ENCODE peak calls at places on chromosomes 3 and 15, in seven cellular contexts. F is effector CD4-positive, alpha-beta T cell; H is fibroblast of the conjunctiva; P is GM10248; L is stimulated activated CD4-positive, alpha-beta T cell treated with anti-CD3 and anti-CD28 coated beads, Interleukin-2, amount 100 ng/mL, for 48 hours; X is GM04504; M is stimulated activated CD8-positive, alpha-beta memory T cell treated with anti-CD3 and anti-CD28 coated beads, Interleukin-4, amount 100 ng/mL, for 1 hour. B is an unnamed sample.

GRCh38 chr3:33115024-33115768 is 1.4 kb downstream of the CRTAP start:
- DNase-seq in M (no peak), F (no peak), X (peak; percentile 74), L (no peak), P (no peak), H (peak; percentile 88), B (no peak)

GRCh38 chr3:171811059-171811912 is 1.0 kb upstream of the PLD1 start:
- DNase-seq in F (no peak), H (peak; percentile 97), L (no peak), M (no peak), P (no peak), X (peak; percentile 97), B (no peak)

GRCh38 chr3:169759256-169759655 is 5.6 kb downstream of the TERC start:
- DNase-seq in X (no peak), H (no peak), L (no peak), M (no peak), P (no peak), F (no peak), B (no peak)

GRCh38 chr15:33467816-33468163 is 157.0 kb downstream of the RYR3 start:
- DNase-seq in H (no peak), F (no peak), P (no peak), L (no peak), M (no peak), X (no peak), B (no peak)

GRCh38 chr3:4956743-4957142 is 22.5 kb upstream of the BHLHE40 start:
- DNase-seq in X (no peak), M (no peak), P (no peak), L (no peak), H (no peak), F (no peak), B (no peak)

GRCh38 chr3:112123548-112123947 is 9.5 kb downstream of the GCSAM start:
- DNase-seq in X (no peak), M (no peak), L (no peak), P (no peak), H (no peak), F (no peak), B (no peak)

GRCh38 chr3:29283297-29283681 is 2.4 kb downstream of the RBMS3 start:
- DNase-seq in F (no peak), P (no peak), L (no peak), M (no peak), X (no peak), H (no peak), B (no peak)

GRCh38 chr3:139695007-139695406 is 17.2 kb upstream of the NMNAT3 start:
- DNase-seq in L (no peak), H (no peak), M (no peak), X (no peak), P (no peak), F (no peak), B (no peak)

GRCh38 chr3:166829896-166830295 is 550.2 kb downstream of the ZBBX start:
- DNase-seq in F (no peak), L (no peak), M (no peak), X (no peak), P (no peak), H (no peak), B (no peak)

GRCh38 chr15:48029656-48030055 is 91.1 kb upstream of the SLC24A5 start:
- DNase-seq in P (no peak), M (no peak), H (no peak), L (no peak), X (no peak), F (no peak), B (no peak)

GRCh38 chr3:168029705-168030104 is 66.0 kb downstream of the GOLIM4 start:
- DNase-seq in P (no peak), L (no peak), H (no peak), M (no peak), X (no peak), F (no peak), B (no peak)

GRCh38 chr3:172918165-172918564 is 167.6 kb downstream of the ECT2 start:
- DNase-seq in P (no peak), F (no peak), L (no peak), M (no peak), X (no peak), H (peak; percentile 8), B (no peak)

GRCh38 chr3:109729111-109729510 is 391.8 kb upstream of the DPPA4 start:
- DNase-seq in L (no peak), H (no peak), X (peak; percentile 1), F (no peak), P (no peak), M (no peak), B (no peak)

GRCh38 chr3:112594856-112595255 is 33.0 kb downstream of the SLC35A5 start:
- DNase-seq in H (no peak), P (no peak), L (no peak), X (no peak), F (no peak), M (no peak), B (no peak)

GRCh38 chr15:60408438-60409105 is 10.8 kb upstream of the ANXA2 start:
- DNase-seq in X (peak; percentile 54), L (no peak), P (peak; percentile 28), M (no peak), F (no peak), H (no peak), B (no peak)

GRCh38 chr3:43995078-43995928 is 246.4 kb upstream of the TOPAZ1 start:
- DNase-seq in L (no peak), X (no peak), P (peak; percentile 48), F (no peak), M (no peak), H (no peak), B (no peak)

GRCh38 chr3:18422972-18423371 is 2.2 kb downstream of the SATB1 start:
- DNase-seq in M (no peak), F (no peak), L (no peak), H (no peak), P (no peak), X (no peak), B (no peak)

GRCh38 chr3:139797724-139798343 is 120.1 kb upstream of the NMNAT3 start:
- DNase-seq in H (no peak), M (no peak), P (no peak), X (peak; percentile 4), F (no peak), L (peak; percentile 7), B (no peak)

GRCh38 chr15:44099671-44100070 is 95.4 kb downstream of the FRMD5 start:
- DNase-seq in M (no peak), F (no peak), X (no peak), P (no peak), L (no peak), H (no peak), B (no peak)

GRCh38 chr15:100849021-100849831 is 30.4 kb upstream of the ALDH1A3 start:
- DNase-seq in M (peak; percentile 27), X (no peak), L (peak; percentile 41), P (peak; percentile 69), H (peak; percentile 30), F (peak; percentile 26), B (peak; percentile 15)

GRCh38 chr15:72785452-72786243 is 2.1 kb upstream of the ADPGK start:
- DNase-seq in M (peak; percentile 35), P (no peak), L (peak; percentile 38), F (no peak), H (peak; percentile 4), X (no peak), B (no peak)

GRCh38 chr15:23897576-23897975 is 210.5 kb upstream of the NDN start:
- DNase-seq in H (no peak), F (no peak), M (no peak), X (no peak), P (no peak), L (no peak), B (no peak)

GRCh38 chr3:5026046-5026362 is 46.8 kb downstream of the BHLHE40 start:
- DNase-seq in P (no peak), X (no peak), F (no peak), L (no peak), M (no peak), H (no peak), B (no peak)

GRCh38 chr3:15795563-15796308 is 2.0 kb downstream of the ANKRD28 start:
- DNase-seq in L (no peak), X (peak; percentile 40), P (no peak), H (peak; percentile 76), F (no peak), M (no peak), B (no peak)

GRCh38 chr3:49271047-49271446 is 6.0 kb downstream of the C3orf62 start:
- DNase-seq in F (no peak), P (no peak), L (no peak), X (no peak), H (no peak), M (no peak), B (no peak)

GRCh38 chr3:160169139-160169830 is 55.9 kb upstream of the C3orf80 start:
- DNase-seq in X (peak; percentile 93), M (no peak), P (no peak), L (no peak), F (no peak), H (peak; percentile 9), B (no peak)

GRCh38 chr3:64067510-64068346 is 44.4 kb upstream of the PSMD6 start:
- DNase-seq in X (no peak), L (no peak), M (no peak), F (no peak), P (no peak), H (no peak), B (no peak)

GRCh38 chr15:38631126-38632075 is 66.8 kb upstream of the RASGRP1 start:
- DNase-seq in P (no peak), F (no peak), L (no peak), M (no peak), X (no peak), H (no peak), B (no peak)

GRCh38 chr3:18512007-18512406 is 86.9 kb upstream of the SATB1 start:
- DNase-seq in X (no peak), F (no peak), M (no peak), H (no peak), L (no peak), P (no peak), B (no peak)

GRCh38 chr3:160210799-160211221 is 14.4 kb upstream of the C3orf80 start:
- DNase-seq in H (peak; percentile 54), M (no peak), X (peak; percentile 44), P (no peak), F (no peak), L (no peak), B (no peak)

GRCh38 chr3:72036899-72037298 is 252.0 kb upstream of the PROK2 start:
- DNase-seq in P (no peak), L (no peak), X (peak; percentile 76), F (no peak), M (no peak), H (no peak), B (no peak)

GRCh38 chr3:123344175-123344908 is 104.5 kb downstream of the ADCY5 start:
- DNase-seq in H (no peak), P (no peak), L (no peak), F (no peak), X (peak; percentile 20), M (no peak), B (no peak)

B was measured in activated T-helper 1 cell treated with anti-CD3 and anti-CD28 coated beads, Interleukin-2, amount 50 U/mL, for 16 hours.